ENCODE peak calls at places on chromosome 13, in four cellular contexts. One of them, this sample, is unnamed.

GRCh38 chr13:41222259-41222852 is 28.0 kb upstream of the KBTBD7 start:
- DNase-seq in stromal cell of bone marrow: no peak
- DNase-seq in T-helper 2 cell: peak; percentile 15
- DNase-seq in neural crest cell: peak; percentile 51
- DNase-seq in this sample: no peak

GRCh38 chr13:71464673-71465072 is 402.3 kb downstream of the DACH1 start:
- DNase-seq in stromal cell of bone marrow: no peak
- DNase-seq in T-helper 2 cell: no peak
- DNase-seq in neural crest cell: no peak
- DNase-seq in this sample: no peak

GRCh38 chr13:76992548-76993001 is 694 bp downstream of the CLN5 start:
- DNase-seq in stromal cell of bone marrow: peak; percentile 6
- DNase-seq in T-helper 2 cell: no peak
- DNase-seq in neural crest cell: no peak
- DNase-seq in this sample: no peak

GRCh38 chr13:113951246-113951999 is 22.5 kb downstream of the C13orf46 start:
- DNase-seq in stromal cell of bone marrow: peak; percentile 50
- DNase-seq in T-helper 2 cell: peak; percentile 10
- DNase-seq in neural crest cell: peak; percentile 45
- DNase-seq in this sample: no peak

GRCh38 chr13:21124853-21125252 is 51.5 kb downstream of the SKA3 start:
- DNase-seq in stromal cell of bone marrow: no peak
- DNase-seq in T-helper 2 cell: no peak
- DNase-seq in neural crest cell: no peak
- DNase-seq in this sample: no peak

GRCh38 chr13:28044608-28045007 is 55.8 kb downstream of the FLT3 start:
- DNase-seq in stromal cell of bone marrow: no peak
- DNase-seq in T-helper 2 cell: no peak
- DNase-seq in neural crest cell: no peak
- DNase-seq in this sample: no peak

GRCh38 chr13:51673165-51673564 is 88.9 kb downstream of the WDFY2 start:
- DNase-seq in stromal cell of bone marrow: no peak
- DNase-seq in T-helper 2 cell: no peak
- DNase-seq in neural crest cell: no peak
- DNase-seq in this sample: no peak

GRCh38 chr13:26019881-26020535 is 31.8 kb downstream of the SHISA2 start:
- DNase-seq in stromal cell of bone marrow: peak; percentile 25
- DNase-seq in T-helper 2 cell: no peak
- DNase-seq in neural crest cell: no peak
- DNase-seq in this sample: peak; percentile 4

GRCh38 chr13:20301391-20302071 is 69.4 kb upstream of the GJB6 start:
- DNase-seq in stromal cell of bone marrow: no peak
- DNase-seq in T-helper 2 cell: no peak
- DNase-seq in neural crest cell: no peak
- DNase-seq in this sample: no peak

GRCh38 chr13:44693156-44693826 is 117.2 kb upstream of the TSC22D1 start:
- DNase-seq in stromal cell of bone marrow: no peak
- DNase-seq in T-helper 2 cell: no peak
- DNase-seq in neural crest cell: no peak
- DNase-seq in this sample: no peak

GRCh38 chr13:101626925-101627555 is 174.6 kb downstream of the ITGBL1 start:
- DNase-seq in stromal cell of bone marrow: no peak
- DNase-seq in T-helper 2 cell: peak; percentile 30
- DNase-seq in neural crest cell: no peak
- DNase-seq in this sample: no peak

GRCh38 chr13:22091222-22091970 is 420.5 kb downstream of the FGF9 start:
- DNase-seq in stromal cell of bone marrow: no peak
- DNase-seq in T-helper 2 cell: no peak
- DNase-seq in neural crest cell: no peak
- DNase-seq in this sample: peak; percentile 77

GRCh38 chr13:101552797-101553196 is 100.3 kb downstream of the ITGBL1 start:
- DNase-seq in stromal cell of bone marrow: no peak
- DNase-seq in T-helper 2 cell: no peak
- DNase-seq in neural crest cell: no peak
- DNase-seq in this sample: peak; percentile 47

GRCh38 chr13:46721054-46721453 is 75.9 kb downstream of the ESD start:
- DNase-seq in stromal cell of bone marrow: peak; percentile 30
- DNase-seq in T-helper 2 cell: no peak
- DNase-seq in neural crest cell: peak; percentile 26
- DNase-seq in this sample: no peak

GRCh38 chr13:51906581-51906980 is 44.8 kb downstream of the CCDC70 start:
- DNase-seq in stromal cell of bone marrow: no peak
- DNase-seq in T-helper 2 cell: no peak
- DNase-seq in neural crest cell: no peak
- DNase-seq in this sample: no peak

This sample was measured in GM04503.